ENCODE peak calls at places on chromosomes 12 and 14, in five cellular contexts. Q, V, T, F and O are unnamed samples.

GRCh38 chr12:106455100-106455499 is 97.6 kb downstream of the POLR3B start:
- DNase-seq in F (no peak), T (no peak), Q (no peak), V (no peak), O (no peak)

GRCh38 chr12:106774808-106775524 is 484 bp downstream of the RIC8B start:
- DNase-seq in V (no peak), Q (no peak), F (no peak), T (no peak), O (no peak)

GRCh38 chr12:26044007-26044394 is 80.8 kb downstream of the BHLHE41 start:
- DNase-seq in F (no peak), V (no peak), T (no peak), Q (no peak), O (peak; percentile 53)

GRCh38 chr14:23631702-23632460 is 4.3 kb upstream of the DHRS2 start:
- DNase-seq in T (peak; percentile 71), Q (peak; percentile 77), F (peak; percentile 73), V (peak; percentile 76), O (peak; percentile 44)

GRCh38 chr14:61472801-61473376 is 151.5 kb downstream of the PRKCH start:
- DNase-seq in F (no peak), V (no peak), T (no peak), Q (no peak), O (no peak)

GRCh38 chr14:102527255-102528232 is 18.0 kb upstream of the ANKRD9 start:
- DNase-seq in T (no peak), Q (no peak), V (no peak), F (peak; percentile 89), O (no peak)

GRCh38 chr14:59303216-59303615 is 114.7 kb downstream of the DAAM1 start:
- DNase-seq in Q (no peak), F (no peak), T (no peak), V (no peak), O (peak; percentile 27)

GRCh38 chr12:56590237-56590830 is 39.8 kb downstream of the BAZ2A start:
- DNase-seq in Q (no peak), F (peak; percentile 47), T (no peak), V (no peak), O (no peak)

GRCh38 chr12:14558377-14559051 is 9.2 kb downstream of the PLBD1 start:
- DNase-seq in F (no peak), V (no peak), T (no peak), Q (no peak), O (no peak)

GRCh38 chr12:46209914-46210834 is 58.7 kb downstream of the SLC38A1 start:
- DNase-seq in Q (no peak), F (no peak), T (peak; percentile 49), V (peak; percentile 27), O (peak; percentile 82)

GRCh38 chr14:74549588-74549987 is 56.0 kb downstream of the ISCA2 start:
- DNase-seq in F (peak; percentile 42), T (no peak), V (peak; percentile 46), Q (no peak), O (peak; percentile 66)

GRCh38 chr14:93219103-93219726 is 12.2 kb downstream of the UBR7 start:
- DNase-seq in Q (peak; percentile 49), V (peak; percentile 65), F (peak; percentile 80), T (no peak), O (peak; percentile 21)

GRCh38 chr14:103512701-103513611 is 9.7 kb downstream of the CKB start:
- DNase-seq in V (peak; percentile 92), F (no peak), Q (peak; percentile 82), T (peak; percentile 52), O (peak; percentile 94)

GRCh38 chr12:10214131-10214876 is 1.6 kb downstream of the GABARAPL1 start:
- DNase-seq in Q (no peak), T (no peak), V (no peak), F (no peak), O (no peak)

GRCh38 chr12:123502163-123502562 is 31.4 kb downstream of the RILPL1 start:
- DNase-seq in Q (no peak), V (no peak), F (no peak), T (no peak), O (no peak)

GRCh38 chr14:49770212-49770817 is 2.4 kb downstream of the KLHDC2 start:
- DNase-seq in F (peak; percentile 70), V (no peak), T (no peak), Q (no peak), O (no peak)

GRCh38 chr14:81970307-81970706 is 436.7 kb upstream of the SEL1L start:
- DNase-seq in T (no peak), Q (no peak), V (no peak), F (no peak), O (no peak)
- H3K4me1 ChIP-seq in T (no peaks in the 10 kb centered on the region), Q (no peaks in the 10 kb centered on the region), V (no peaks in the 10 kb centered on the region), F (no peaks in the 10 kb centered on the region), O (no peaks in the 10 kb centered on the region)

GRCh38 chr14:69880851-69881250 is 1.6 kb downstream of the SMOC1 start:
- DNase-seq in Q (no peak), F (no peak), V (no peak), T (no peak), O (no peak)

GRCh38 chr14:69877492-69877891 is 1.7 kb upstream of the SMOC1 start:
- DNase-seq in V (no peak), T (no peak), F (peak; percentile 51), Q (no peak), O (no peak)

GRCh38 chr14:69878251-69878650 is 965 bp upstream of the SMOC1 start:
- DNase-seq in Q (no peak), F (no peak), V (no peak), T (no peak), O (no peak)

GRCh38 chr14:69880051-69880487 is 853 bp downstream of the SMOC1 start:
- DNase-seq in F (no peak), Q (no peak), V (no peak), T (no peak), O (peak; percentile 26)

GRCh38 chr14:69879175-69880047 is at the start of gene SMOC1:
- DNase-seq in F (peak; percentile 73), T (no peak), Q (peak; percentile 54), V (no peak), O (peak; percentile 64)
- H3K4me3 ChIP-seq in F (peak within 1 kb of the TSS; percentile 65), T (no peak within 1 kb of the TSS), Q (peak within 1 kb of the TSS; percentile 50), V (peak within 1 kb of the TSS; percentile 37), O (peak within 1 kb of the TSS; percentile 11)

GRCh38 chr12:53532524-53533445 is 25.5 kb upstream of the NPFF start:
- DNase-seq in T (no peak), Q (no peak), V (no peak), F (no peak), O (no peak)
- TF ChIP-seq POLR2A in T (no peak), Q (no peak), V (no peak), F (no peak), O (no peak)

GRCh38 chr14:68962681-68963080 is 16.4 kb downstream of the ACTN1 start:
- DNase-seq in Q (no peak), T (no peak), F (no peak), V (no peak), O (no peak)
- H3K4me1 ChIP-seq in Q (peaks cover 33% of the 10 kb centered on the region), T (peaks cover 40% of the 10 kb centered on the region), F (peaks cover 100% of the 10 kb centered on the region), V (peaks cover 15% of the 10 kb centered on the region), O (peaks cover 20% of the 10 kb centered on the region)

DNA sequence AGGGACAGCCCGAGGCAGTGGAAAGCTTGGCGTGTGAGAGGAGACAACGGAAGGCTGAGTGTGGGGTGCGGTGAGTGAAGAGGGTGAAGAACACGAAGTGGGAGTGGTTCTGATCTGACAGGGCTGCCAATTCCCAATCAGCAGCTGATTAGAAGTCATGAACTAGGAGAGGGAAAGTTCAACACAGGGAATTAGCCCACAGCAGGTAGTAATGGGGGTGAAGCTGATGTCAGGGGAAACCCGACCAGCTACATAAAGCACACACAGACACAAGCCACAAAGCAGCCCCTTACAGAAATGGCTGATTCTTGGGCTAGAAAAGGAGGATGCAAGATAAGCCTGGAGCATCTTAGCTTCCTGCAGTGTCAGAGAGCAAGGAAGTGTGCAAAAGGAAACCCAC is 47.5 kb upstream of the TCL1A start:
- DNase-seq in V (no peak), F (no peak), Q (no peak), T (no peak), O (no peak)
- H3K4me3 ChIP-seq in V (no peak overlapping the region), F (no peak overlapping the region), Q (no peak overlapping the region), T (no peak overlapping the region), O (no peak overlapping the region)